ENCODE peak calls at places on chromosomes 7 and 10, in six cellular contexts. N is A549, A is EL, P is NCI-H460, F is endodermal cell, L is left colon. S is an unnamed sample.

GRCh38 chr7:156116514-156116913 is 304.3 kb upstream of the SHH start:
- DNase-seq in N (no peak), A (no peak), P (no peak), F (peak), L (no peak), S (no peak)

GRCh38 chr7:137585591-137585990 is 242.1 kb upstream of the PTN start:
- DNase-seq in N (no peak), A (no peak), P (no peak), F (peak), L (no peak), S (no peak)

GRCh38 chr7:105654994-105655900 is 74.0 kb upstream of the EFCAB10 start:
- DNase-seq in N (no peak), A (no peak), P (no peak), F (peak), L (no peak), S (no peak)

GRCh38 chr10:14502451-14502850 is 171.7 kb upstream of the FRMD4A start:
- DNase-seq in N (no peak), A (no peak), P (no peak), F (no peak), L (no peak), S (no peak)

GRCh38 chr10:122178655-122179054 is 92.4 kb upstream of the BTBD16 start:
- DNase-seq in N (no peak), A (no peak), P (no peak), F (no peak), L (no peak), S (no peak)

GRCh38 chr7:132275811-132276210 is 300.5 kb downstream of the PLXNA4 start:
- DNase-seq in N (no peak), A (no peak), P (no peak), F (no peak), L (no peak), S (peak)

GRCh38 chr7:98236366-98237185 is 15.5 kb downstream of the TECPR1 start:
- DNase-seq in N (no peak), A (no peak), P (no peak), F (no peak), L (no peak), S (no peak)

GRCh38 chr10:118698421-118698820 is 56.3 kb downstream of the CACUL1 start:
- DNase-seq in N (peak), A (peak), P (no peak), F (peak), L (no peak), S (no peak)

GRCh38 chr7:150975536-150976285 is 2.4 kb downstream of the KCNH2 start:
- DNase-seq in N (no peak), A (no peak), P (no peak), F (no peak), L (peak), S (no peak)

GRCh38 chr7:101633516-101633915 is 4.4 kb upstream of the MYL10 start:
- DNase-seq in N (no peak), A (no peak), P (no peak), F (no peak), L (no peak), S (peak)

GRCh38 chr7:101562531-101563197 is 66.4 kb downstream of the MYL10 start:
- DNase-seq in N (no peak), A (no peak), P (no peak), F (peak), L (no peak), S (no peak)

GRCh38 chr10:13470270-13470669 is 58.5 kb downstream of the BEND7 start:
- DNase-seq in N (no peak), A (no peak), P (no peak), F (no peak), L (no peak), S (no peak)

GRCh38 chr7:159078911-159079270 is 65.8 kb downstream of the VIPR2 start:
- DNase-seq in N (no peak), A (no peak), P (no peak), F (peak), L (no peak), S (no peak)

GRCh38 chr10:14543048-14543903 is 212.6 kb upstream of the FRMD4A start:
- DNase-seq in N (no peak), A (no peak), P (no peak), F (no peak), L (no peak), S (no peak)

GRCh38 chr7:132019718-132020117 is 463.3 kb upstream of the PODXL start:
- DNase-seq in N (no peak), A (no peak), P (no peak), F (no peak), L (no peak), S (no peak)

GRCh38 chr7:77239471-77239870 is 39.9 kb upstream of the FGL2 start:
- DNase-seq in N (no peak), A (no peak), P (no peak), F (no peak), L (no peak), S (no peak)

GRCh38 chr7:105674200-105675030 is 93.1 kb upstream of the EFCAB10 start:
- DNase-seq in N (no peak), A (no peak), P (no peak), F (peak), L (no peak), S (no peak)

GRCh38 chr7:107998660-107999480 is 4.1 kb downstream of the LAMB1 start:
- DNase-seq in N (no peak), A (no peak), P (no peak), F (no peak), L (no peak), S (no peak)

GRCh38 chr10:344582-345200 is 209.4 kb downstream of the ZMYND11 start:
- DNase-seq in N (no peak), A (no peak), P (no peak), F (peak), L (no peak), S (no peak)

GRCh38 chr7:103658055-103659010 is 212.3 kb upstream of the SLC26A5 start:
- DNase-seq in N (no peak), A (peak), P (no peak), F (no peak), L (no peak), S (no peak)

GRCh38 chr7:64625114-64626082 is 40.5 kb upstream of the ZNF107 start:
- DNase-seq in N (no peak), A (peak), P (no peak), F (no peak), L (no peak), S (peak)

GRCh38 chr7:11207565-11207964 is 233.9 kb downstream of the PHF14 start:
- DNase-seq in N (peak), A (no peak), P (no peak), F (no peak), L (no peak), S (peak)

GRCh38 chr10:79270471-79271246 is 76.6 kb upstream of the PPIF start:
- DNase-seq in N (no peak), A (no peak), P (no peak), F (no peak), L (no peak), S (peak)

GRCh38 chr7:117064688-117065087 is 111.4 kb downstream of the ST7 start:
- DNase-seq in N (no peak), A (no peak), P (no peak), F (no peak), L (no peak), S (no peak)

GRCh38 chr7:133633055-133633454 is 380.2 kb downstream of the EXOC4 start:
- DNase-seq in N (no peak), A (peak), P (peak), F (no peak), L (no peak), S (no peak)

GRCh38 chr7:8783229-8783628 is 349.8 kb downstream of the NXPH1 start:
- DNase-seq in N (no peak), A (no peak), P (peak), F (no peak), L (no peak), S (no peak)

GRCh38 chr10:76550806-76551205 is 1086.8 kb downstream of the KCNMA1 start:
- DNase-seq in N (no peak), A (peak), P (no peak), F (peak), L (no peak), S (no peak)

GRCh38 chr7:71793251-71793650 is 618.9 kb downstream of the CALN1 start:
- DNase-seq in N (no peak), A (no peak), P (no peak), F (no peak), L (no peak), S (no peak)

GRCh38 chr10:32210306-32211045 is 136.5 kb downstream of the EPC1 start:
- DNase-seq in N (peak), A (peak), P (peak), F (peak), L (no peak), S (peak)

GRCh38 chr10:43395571-43396060 is 13.4 kb downstream of the HNRNPF start:
- DNase-seq in N (no peak), A (peak), P (no peak), F (no peak), L (peak), S (no peak)

GRCh38 chr10:95626468-95626867 is 30.0 kb downstream of the ALDH18A1 start:
- DNase-seq in N (no peak), A (no peak), P (no peak), F (no peak), L (no peak), S (no peak)

GRCh38 chr10:130371156-130371555 is 235.0 kb downstream of the GLRX3 start:
- DNase-seq in N (no peak), A (no peak), P (no peak), F (no peak), L (no peak), S (no peak)

GRCh38 chr7:132837529-132837928 is 244.4 kb downstream of the CHCHD3 start:
- DNase-seq in N (no peak), A (no peak), P (no peak), F (no peak), L (no peak), S (no peak)

S was measured in NCI-H2171 treated with DMSO at 0.1 percent for 48 hours.